ENCODE peak calls at places on chromosomes 5 and 9, in five cellular contexts. One of them, this sample, is unnamed.

GRCh38 chr5:84275609-84276008 is 109.1 kb downstream of the EDIL3 start:
- DNase-seq in lung: no peak
- DNase-seq in GM20000: no peak
- DNase-seq in Peyer's patch: no peak
- DNase-seq in endothelial cell: no peak
- DNase-seq in this sample: no peak

GRCh38 chr9:132220069-132220468 is 58.2 kb downstream of the NTNG2 start:
- DNase-seq in endothelial cell: no peak
- DNase-seq in Peyer's patch: no peak
- DNase-seq in lung: no peak
- DNase-seq in GM20000: no peak
- DNase-seq in this sample: no peak

GRCh38 chr5:81773574-81773973 is 22.7 kb upstream of the SSBP2 start:
- DNase-seq in lung: no peak
- DNase-seq in endothelial cell: no peak
- DNase-seq in GM20000: no peak
- DNase-seq in Peyer's patch: no peak
- DNase-seq in this sample: no peak

GRCh38 chr9:126398403-126399058 is 71.9 kb downstream of the MVB12B start:
- DNase-seq in Peyer's patch: peak
- DNase-seq in lung: peak
- DNase-seq in GM20000: peak
- DNase-seq in endothelial cell: peak
- DNase-seq in this sample: peak

GRCh38 chr5:88507261-88507660 is 238.6 kb upstream of the TMEM161B start:
- DNase-seq in GM20000: no peak
- DNase-seq in lung: no peak
- DNase-seq in Peyer's patch: no peak
- DNase-seq in endothelial cell: no peak
- DNase-seq in this sample: no peak

GRCh38 chr5:146052780-146053179 is 52.6 kb downstream of the PLAC8L1 start:
- DNase-seq in GM20000: no peak
- DNase-seq in lung: no peak
- DNase-seq in Peyer's patch: no peak
- DNase-seq in endothelial cell: no peak
- DNase-seq in this sample: no peak

GRCh38 chr9:77770340-77770739 is 122.2 kb upstream of the GNA14 start:
- DNase-seq in GM20000: no peak
- DNase-seq in Peyer's patch: no peak
- DNase-seq in endothelial cell: no peak
- DNase-seq in lung: no peak
- DNase-seq in this sample: no peak

GRCh38 chr5:14077501-14077900 is 65.6 kb upstream of the TRIO start:
- DNase-seq in lung: no peak
- DNase-seq in endothelial cell: no peak
- DNase-seq in Peyer's patch: no peak
- DNase-seq in GM20000: no peak
- DNase-seq in this sample: no peak

GRCh38 chr9:6686396-6686795 is 40.9 kb upstream of the GLDC start:
- DNase-seq in lung: no peak
- DNase-seq in GM20000: peak
- DNase-seq in endothelial cell: no peak
- DNase-seq in Peyer's patch: no peak
- DNase-seq in this sample: no peak

GRCh38 chr9:110276827-110277226 is 20.5 kb upstream of the TXN start:
- DNase-seq in Peyer's patch: no peak
- DNase-seq in GM20000: no peak
- DNase-seq in endothelial cell: no peak
- DNase-seq in lung: no peak
- DNase-seq in this sample: no peak

GRCh38 chr9:103242025-103242424 is 246.9 kb downstream of the CYLC2 start:
- DNase-seq in lung: no peak
- DNase-seq in endothelial cell: no peak
- DNase-seq in GM20000: no peak
- DNase-seq in Peyer's patch: no peak
- DNase-seq in this sample: no peak

GRCh38 chr9:10562581-10563343 is 50.0 kb downstream of the PTPRD start:
- DNase-seq in lung: no peak
- DNase-seq in Peyer's patch: no peak
- DNase-seq in GM20000: no peak
- DNase-seq in endothelial cell: no peak
- DNase-seq in this sample: no peak

GRCh38 chr9:36318212-36318802 is 60.1 kb upstream of the GNE start:
- DNase-seq in endothelial cell: no peak
- DNase-seq in GM20000: no peak
- DNase-seq in lung: no peak
- DNase-seq in Peyer's patch: no peak
- DNase-seq in this sample: no peak

GRCh38 chr5:43044181-43044914 is 4.2 kb upstream of the ANXA2R start:
- DNase-seq in endothelial cell: peak
- DNase-seq in GM20000: no peak
- DNase-seq in lung: no peak
- DNase-seq in Peyer's patch: no peak
- DNase-seq in this sample: no peak

GRCh38 chr5:171592076-171592475 is 172.6 kb downstream of the FGF18 start:
- DNase-seq in endothelial cell: no peak
- DNase-seq in Peyer's patch: no peak
- DNase-seq in lung: no peak
- DNase-seq in GM20000: no peak
- DNase-seq in this sample: no peak

GRCh38 chr5:179422213-179422839 is 77.1 kb upstream of the ADAMTS2 start:
- DNase-seq in GM20000: no peak
- DNase-seq in endothelial cell: no peak
- DNase-seq in lung: no peak
- DNase-seq in Peyer's patch: no peak
- DNase-seq in this sample: no peak

GRCh38 chr9:99822596-99823391 is 1.1 kb downstream of the NR4A3 start:
- DNase-seq in endothelial cell: peak
- DNase-seq in GM20000: peak
- DNase-seq in lung: peak
- DNase-seq in Peyer's patch: peak
- DNase-seq in this sample: peak

GRCh38 chr5:2201011-2201410 is 318.3 kb upstream of the IRX4 start:
- DNase-seq in Peyer's patch: no peak
- DNase-seq in GM20000: no peak
- DNase-seq in lung: no peak
- DNase-seq in endothelial cell: no peak
- DNase-seq in this sample: no peak

GRCh38 chr5:32319392-32319791 is 6.7 kb upstream of the MTMR12 start:
- DNase-seq in Peyer's patch: no peak
- DNase-seq in lung: no peak
- DNase-seq in endothelial cell: no peak
- DNase-seq in GM20000: no peak
- DNase-seq in this sample: no peak

GRCh38 chr9:36323926-36324325 is 65.7 kb upstream of the GNE start:
- DNase-seq in Peyer's patch: no peak
- DNase-seq in lung: no peak
- DNase-seq in endothelial cell: no peak
- DNase-seq in GM20000: no peak
- DNase-seq in this sample: no peak

GRCh38 chr9:19643875-19644274 is 145.0 kb downstream of the SLC24A2 start:
- DNase-seq in Peyer's patch: no peak
- DNase-seq in lung: no peak
- DNase-seq in GM20000: no peak
- DNase-seq in endothelial cell: no peak
- DNase-seq in this sample: no peak

GRCh38 chr9:34025062-34025461 is 23.6 kb downstream of the UBAP2 start:
- DNase-seq in lung: no peak
- DNase-seq in GM20000: no peak
- DNase-seq in Peyer's patch: no peak
- DNase-seq in endothelial cell: no peak
- DNase-seq in this sample: no peak

GRCh38 chr9:2489838-2490314 is 131.7 kb upstream of the VLDLR start:
- DNase-seq in Peyer's patch: no peak
- DNase-seq in endothelial cell: no peak
- DNase-seq in GM20000: peak
- DNase-seq in lung: no peak
- DNase-seq in this sample: no peak

GRCh38 chr9:100425758-100426157 is 1.2 kb upstream of the MSANTD3 start:
- DNase-seq in lung: no peak
- DNase-seq in endothelial cell: no peak
- DNase-seq in Peyer's patch: no peak
- DNase-seq in GM20000: no peak
- DNase-seq in this sample: no peak

GRCh38 chr5:1185652-1186350 is 15.6 kb upstream of the SLC6A19 start:
- DNase-seq in GM20000: no peak
- DNase-seq in lung: no peak
- DNase-seq in endothelial cell: no peak
- DNase-seq in Peyer's patch: no peak
- DNase-seq in this sample: no peak

GRCh38 chr9:119071636-119072035 is 297.6 kb downstream of the BRINP1 start:
- DNase-seq in lung: no peak
- DNase-seq in endothelial cell: no peak
- DNase-seq in GM20000: no peak
- DNase-seq in Peyer's patch: no peak
- DNase-seq in this sample: no peak

GRCh38 chr5:60495644-60496520 is 204.1 kb downstream of the DEPDC1B start:
- DNase-seq in GM20000: no peak
- DNase-seq in endothelial cell: no peak
- DNase-seq in lung: no peak
- DNase-seq in Peyer's patch: no peak
- DNase-seq in this sample: no peak

GRCh38 chr9:133854785-133855184 is 116.6 kb upstream of the SARDH start:
- DNase-seq in GM20000: no peak
- DNase-seq in endothelial cell: no peak
- DNase-seq in lung: no peak
- DNase-seq in Peyer's patch: no peak
- DNase-seq in this sample: no peak

GRCh38 chr9:33750839-33751339 is 44.5 kb upstream of the PRSS3 start:
- DNase-seq in lung: no peak
- DNase-seq in GM20000: no peak
- DNase-seq in endothelial cell: peak
- DNase-seq in Peyer's patch: no peak
- DNase-seq in this sample: no peak

GRCh38 chr9:34985311-34985899 is 4.1 kb upstream of the DNAJB5 start:
- DNase-seq in GM20000: peak
- DNase-seq in lung: no peak
- DNase-seq in Peyer's patch: peak
- DNase-seq in endothelial cell: peak
- DNase-seq in this sample: peak

GRCh38 chr5:54388411-54388810 is 67.1 kb upstream of the HSPB3 start:
- DNase-seq in endothelial cell: no peak
- DNase-seq in Peyer's patch: no peak
- DNase-seq in lung: no peak
- DNase-seq in GM20000: no peak
- DNase-seq in this sample: no peak

GRCh38 chr5:53419247-53419646 is 61.2 kb upstream of the FST start:
- DNase-seq in lung: no peak
- DNase-seq in GM20000: no peak
- DNase-seq in Peyer's patch: no peak
- DNase-seq in endothelial cell: no peak
- DNase-seq in this sample: no peak

GRCh38 chr9:96442491-96442890 is 7.5 kb upstream of the HABP4 start:
- DNase-seq in lung: no peak
- DNase-seq in endothelial cell: no peak
- DNase-seq in Peyer's patch: no peak
- DNase-seq in GM20000: no peak
- DNase-seq in this sample: no peak

GRCh38 chr5:168822745-168823281 is 243.6 kb upstream of the PANK3 start:
- DNase-seq in GM20000: no peak
- DNase-seq in lung: no peak
- DNase-seq in Peyer's patch: no peak
- DNase-seq in endothelial cell: no peak
- DNase-seq in this sample: no peak

GRCh38 chr9:89374176-89374575 is 55.9 kb downstream of the SECISBP2 start:
- DNase-seq in GM20000: no peak
- DNase-seq in lung: no peak
- DNase-seq in Peyer's patch: no peak
- DNase-seq in endothelial cell: no peak
- DNase-seq in this sample: no peak

DNA sequence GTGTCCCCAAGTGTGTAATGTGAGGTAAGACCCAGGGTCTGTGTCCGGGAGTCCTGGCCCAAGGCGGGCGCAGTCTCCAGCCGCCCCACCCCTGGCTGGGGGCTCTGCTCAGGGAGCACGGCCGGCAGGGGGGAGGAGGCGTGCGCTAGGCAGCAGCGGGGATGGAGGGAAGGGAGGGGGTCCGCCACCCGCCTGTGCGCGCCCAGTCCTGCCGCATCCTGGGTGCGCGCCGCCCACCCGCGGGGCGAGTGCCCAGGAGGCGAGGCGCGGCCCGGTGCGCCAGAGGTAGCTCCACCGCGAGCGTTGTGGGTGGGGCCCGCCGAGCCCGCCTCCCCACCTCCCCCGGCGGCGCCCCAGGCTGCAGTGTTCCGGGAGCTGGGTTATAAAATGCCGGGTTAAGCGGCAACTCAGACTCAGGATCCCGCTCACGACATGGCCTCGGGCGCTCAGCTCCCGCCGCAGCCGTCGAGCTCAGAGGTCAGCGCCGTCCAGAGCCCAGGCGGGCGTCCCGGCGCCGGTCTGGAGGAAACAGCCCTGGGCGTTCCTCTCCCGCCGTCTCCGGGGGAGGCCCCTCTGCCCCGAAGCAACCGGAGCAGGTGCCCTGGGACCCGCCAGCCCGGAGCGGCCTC is at the start of gene CCNI2:
- DNase-seq in endothelial cell: peak
- DNase-seq in Peyer's patch: peak
- DNase-seq in lung: no peak
- DNase-seq in GM20000: peak
- DNase-seq in this sample: peak
- TF ChIP-seq CTCF in endothelial cell: no peak
- TF ChIP-seq CTCF in Peyer's patch: peak
- TF ChIP-seq CTCF in lung: no peak
- TF ChIP-seq CTCF in GM20000: peak
- TF ChIP-seq CTCF in this sample: no peak

GRCh38 chr9:98375138-98375726 is 119.8 kb upstream of the TBC1D2 start:
- DNase-seq in Peyer's patch: peak
- DNase-seq in GM20000: no peak
- DNase-seq in lung: no peak
- DNase-seq in endothelial cell: no peak
- DNase-seq in this sample: no peak
- TF ChIP-seq CTCF in Peyer's patch: no peak
- TF ChIP-seq CTCF in GM20000: no peak
- TF ChIP-seq CTCF in lung: no peak
- TF ChIP-seq CTCF in endothelial cell: no peak
- TF ChIP-seq CTCF in this sample: no peak

GRCh38 chr9:80885894-80886293 is 803.5 kb downstream of the TLE1 start:
- DNase-seq in lung: no peak
- DNase-seq in Peyer's patch: no peak
- DNase-seq in endothelial cell: no peak
- DNase-seq in GM20000: no peak
- DNase-seq in this sample: no peak
- TF ChIP-seq CTCF in lung: no peak
- TF ChIP-seq CTCF in Peyer's patch: no peak
- TF ChIP-seq CTCF in endothelial cell: no peak
- TF ChIP-seq CTCF in GM20000: no peak
- TF ChIP-seq CTCF in this sample: no peak

DNA sequence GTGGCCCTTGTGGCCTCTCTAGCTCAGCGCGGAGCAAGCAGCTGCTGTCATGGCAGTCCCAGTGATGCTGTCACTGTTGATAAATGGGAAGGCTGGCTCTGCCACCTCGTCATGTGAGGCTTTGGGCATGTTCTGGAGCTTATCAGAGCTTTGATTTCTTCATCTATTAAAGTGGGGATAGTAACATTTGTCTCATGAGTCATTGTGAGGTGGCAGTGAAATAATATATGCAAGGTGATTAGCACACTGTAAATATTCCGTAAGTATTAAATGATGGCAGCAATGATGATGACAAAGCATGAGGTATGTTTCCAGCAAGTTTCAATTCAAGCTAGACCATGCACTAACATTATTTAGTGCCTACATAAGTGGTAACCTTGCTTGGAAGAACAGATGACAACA is 126.4 kb upstream of the CXCL14 start:
- DNase-seq in GM20000: no peak
- DNase-seq in Peyer's patch: no peak
- DNase-seq in endothelial cell: no peak
- DNase-seq in lung: no peak
- DNase-seq in this sample: no peak
- TF ChIP-seq CTCF in GM20000: no peak
- TF ChIP-seq CTCF in Peyer's patch: no peak
- TF ChIP-seq CTCF in endothelial cell: no peak
- TF ChIP-seq CTCF in lung: no peak
- TF ChIP-seq CTCF in this sample: no peak

This sample was measured in natural killer cell.